ENCODE peak calls at places on chromosomes 12 and 14, in seven cellular contexts. One of them, this sample, is unnamed.

GRCh38 chr12:29164477-29165163 is 15.5 kb downstream of the FAR2 start:
- DNase-seq in lower leg skin: no peak
- DNase-seq in B cell: no peak
- DNase-seq in left ventricle myocardium inferior: no peak
- DNase-seq in neural crest cell: no peak
- DNase-seq in neural progenitor cell: no peak
- DNase-seq in suprapubic skin: no peak
- DNase-seq in this sample: peak

GRCh38 chr14:65277027-65277426 is 135.5 kb upstream of the FUT8 start:
- DNase-seq in lower leg skin: no peak
- DNase-seq in B cell: no peak
- DNase-seq in left ventricle myocardium inferior: no peak
- DNase-seq in neural crest cell: no peak
- DNase-seq in neural progenitor cell: no peak
- DNase-seq in suprapubic skin: no peak
- DNase-seq in this sample: no peak

GRCh38 chr12:76441016-76441415 is 92.8 kb upstream of the BBS10 start:
- DNase-seq in lower leg skin: no peak
- DNase-seq in B cell: no peak
- DNase-seq in left ventricle myocardium inferior: no peak
- DNase-seq in neural crest cell: no peak
- DNase-seq in neural progenitor cell: no peak
- DNase-seq in suprapubic skin: no peak
- DNase-seq in this sample: no peak

GRCh38 chr14:32808574-32809098 is 130.0 kb upstream of the NPAS3 start:
- DNase-seq in lower leg skin: no peak
- DNase-seq in B cell: no peak
- DNase-seq in left ventricle myocardium inferior: no peak
- DNase-seq in neural crest cell: no peak
- DNase-seq in neural progenitor cell: no peak
- DNase-seq in suprapubic skin: no peak
- DNase-seq in this sample: no peak

GRCh38 chr14:31207746-31208545 is at the start of gene HECTD1:
- DNase-seq in lower leg skin: peak
- DNase-seq in B cell: peak
- DNase-seq in left ventricle myocardium inferior: peak
- DNase-seq in neural crest cell: peak
- DNase-seq in neural progenitor cell: peak
- DNase-seq in suprapubic skin: peak
- DNase-seq in this sample: peak

GRCh38 chr12:72684491-72684890 is 412.3 kb downstream of the TRHDE start:
- DNase-seq in lower leg skin: no peak
- DNase-seq in B cell: no peak
- DNase-seq in left ventricle myocardium inferior: no peak
- DNase-seq in neural crest cell: no peak
- DNase-seq in neural progenitor cell: no peak
- DNase-seq in suprapubic skin: no peak
- DNase-seq in this sample: no peak

GRCh38 chr12:121791671-121792496 is 1.6 kb downstream of the RHOF start:
- DNase-seq in lower leg skin: no peak
- DNase-seq in B cell: no peak
- DNase-seq in left ventricle myocardium inferior: no peak
- DNase-seq in neural crest cell: no peak
- DNase-seq in neural progenitor cell: no peak
- DNase-seq in suprapubic skin: peak
- DNase-seq in this sample: no peak

GRCh38 chr14:89227490-89227834 is 189.6 kb downstream of the FOXN3 start:
- DNase-seq in lower leg skin: no peak
- DNase-seq in B cell: no peak
- DNase-seq in left ventricle myocardium inferior: no peak
- DNase-seq in neural crest cell: no peak
- DNase-seq in neural progenitor cell: no peak
- DNase-seq in suprapubic skin: no peak
- DNase-seq in this sample: no peak

GRCh38 chr14:92408186-92408585 is 85.2 kb downstream of the SLC24A4 start:
- DNase-seq in lower leg skin: no peak
- DNase-seq in B cell: no peak
- DNase-seq in left ventricle myocardium inferior: no peak
- DNase-seq in neural crest cell: no peak
- DNase-seq in neural progenitor cell: no peak
- DNase-seq in suprapubic skin: no peak
- DNase-seq in this sample: no peak

GRCh38 chr12:104715562-104716182 is 242.4 kb downstream of the SLC41A2 start:
- DNase-seq in lower leg skin: no peak
- DNase-seq in B cell: no peak
- DNase-seq in left ventricle myocardium inferior: no peak
- DNase-seq in neural crest cell: no peak
- DNase-seq in neural progenitor cell: no peak
- DNase-seq in suprapubic skin: no peak
- DNase-seq in this sample: no peak

GRCh38 chr12:130249376-130249775 is 87.1 kb downstream of the FZD10 start:
- DNase-seq in lower leg skin: no peak
- DNase-seq in B cell: no peak
- DNase-seq in left ventricle myocardium inferior: no peak
- DNase-seq in neural crest cell: no peak
- DNase-seq in neural progenitor cell: no peak
- DNase-seq in suprapubic skin: no peak
- DNase-seq in this sample: no peak

GRCh38 chr12:74412607-74413230 is 124.9 kb upstream of the ATXN7L3B start:
- DNase-seq in lower leg skin: no peak
- DNase-seq in B cell: no peak
- DNase-seq in left ventricle myocardium inferior: no peak
- DNase-seq in neural crest cell: no peak
- DNase-seq in neural progenitor cell: no peak
- DNase-seq in suprapubic skin: no peak
- DNase-seq in this sample: no peak

GRCh38 chr12:28026701-28027100 is 54.2 kb upstream of the PTHLH start:
- DNase-seq in lower leg skin: no peak
- DNase-seq in B cell: no peak
- DNase-seq in left ventricle myocardium inferior: no peak
- DNase-seq in neural crest cell: no peak
- DNase-seq in neural progenitor cell: no peak
- DNase-seq in suprapubic skin: no peak
- DNase-seq in this sample: no peak

GRCh38 chr12:123937707-123938600 is 34.7 kb downstream of the CCDC92 start:
- DNase-seq in lower leg skin: no peak
- DNase-seq in B cell: peak
- DNase-seq in left ventricle myocardium inferior: no peak
- DNase-seq in neural crest cell: no peak
- DNase-seq in neural progenitor cell: no peak
- DNase-seq in suprapubic skin: no peak
- DNase-seq in this sample: peak

GRCh38 chr12:26122681-26123481 is 2.0 kb downstream of the BHLHE41 start:
- DNase-seq in lower leg skin: peak
- DNase-seq in B cell: peak
- DNase-seq in left ventricle myocardium inferior: peak
- DNase-seq in neural crest cell: peak
- DNase-seq in neural progenitor cell: peak
- DNase-seq in suprapubic skin: peak
- DNase-seq in this sample: peak

GRCh38 chr14:60482743-60483142 is 3.1 kb downstream of the C14orf39 start:
- DNase-seq in lower leg skin: no peak
- DNase-seq in B cell: no peak
- DNase-seq in left ventricle myocardium inferior: no peak
- DNase-seq in neural crest cell: no peak
- DNase-seq in neural progenitor cell: no peak
- DNase-seq in suprapubic skin: no peak
- DNase-seq in this sample: no peak

GRCh38 chr12:57535764-57536596 is 11.0 kb downstream of the DCTN2 start:
- DNase-seq in lower leg skin: no peak
- DNase-seq in B cell: no peak
- DNase-seq in left ventricle myocardium inferior: no peak
- DNase-seq in neural crest cell: no peak
- DNase-seq in neural progenitor cell: no peak
- DNase-seq in suprapubic skin: no peak
- DNase-seq in this sample: no peak

GRCh38 chr12:129520736-129521135 is 383.1 kb downstream of the TMEM132D start:
- DNase-seq in lower leg skin: no peak
- DNase-seq in B cell: no peak
- DNase-seq in left ventricle myocardium inferior: no peak
- DNase-seq in neural crest cell: no peak
- DNase-seq in neural progenitor cell: no peak
- DNase-seq in suprapubic skin: no peak
- DNase-seq in this sample: no peak

GRCh38 chr12:122111070-122111750 is 32.7 kb downstream of the MLXIP start:
- DNase-seq in lower leg skin: no peak
- DNase-seq in B cell: no peak
- DNase-seq in left ventricle myocardium inferior: no peak
- DNase-seq in neural crest cell: no peak
- DNase-seq in neural progenitor cell: no peak
- DNase-seq in suprapubic skin: no peak
- DNase-seq in this sample: no peak

GRCh38 chr12:31023271-31023724 is 50.4 kb upstream of the DDX11 start:
- DNase-seq in lower leg skin: peak
- DNase-seq in B cell: no peak
- DNase-seq in left ventricle myocardium inferior: no peak
- DNase-seq in neural crest cell: no peak
- DNase-seq in neural progenitor cell: no peak
- DNase-seq in suprapubic skin: no peak
- DNase-seq in this sample: no peak

DNA sequence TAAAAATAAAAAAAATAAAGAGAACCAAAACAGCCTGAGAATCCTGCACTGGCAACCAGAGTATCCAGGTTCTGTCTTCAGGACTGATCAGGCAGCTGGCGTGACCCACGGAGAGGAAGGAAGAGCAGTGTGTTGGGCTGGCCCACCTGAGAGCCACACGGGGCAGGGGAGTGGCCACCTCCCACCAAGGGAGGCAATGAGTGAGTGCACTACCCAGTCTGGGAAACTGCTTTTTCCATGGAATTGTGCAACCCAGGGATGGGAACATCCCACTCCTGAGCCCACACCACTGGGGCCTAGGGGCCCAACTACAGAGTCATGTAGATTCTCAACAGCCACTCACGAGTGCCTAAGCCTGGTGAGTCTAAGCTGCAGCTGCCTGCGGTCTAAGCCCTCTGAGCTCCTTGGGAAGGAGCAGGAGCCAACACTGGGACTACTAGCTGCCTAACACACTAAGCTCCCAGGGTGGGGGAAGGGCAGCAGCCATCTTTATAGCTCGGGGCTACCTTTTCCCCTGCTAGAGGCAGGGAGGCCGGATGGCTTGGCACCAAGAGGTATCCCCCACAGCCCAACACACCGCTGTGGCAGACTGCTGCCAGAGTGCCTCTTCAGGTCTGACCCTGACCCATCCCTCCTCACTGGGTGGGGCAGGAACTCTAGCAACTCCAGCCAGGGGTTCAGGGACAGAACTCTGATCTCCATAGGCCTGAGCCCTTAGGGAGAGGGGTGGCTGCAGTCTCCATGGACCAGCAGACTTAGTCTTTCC is 610.9 kb downstream of the RERGL start:
- DNase-seq in lower leg skin: no peak
- DNase-seq in B cell: no peak
- DNase-seq in left ventricle myocardium inferior: no peak
- DNase-seq in neural crest cell: no peak
- DNase-seq in neural progenitor cell: no peak
- DNase-seq in suprapubic skin: no peak
- DNase-seq in this sample: no peak
- TF ChIP-seq CTCF in lower leg skin: no peak
- TF ChIP-seq CTCF in B cell: no peak
- TF ChIP-seq CTCF in left ventricle myocardium inferior: no peak
- TF ChIP-seq CTCF in neural crest cell: no peak
- TF ChIP-seq CTCF in neural progenitor cell: no peak
- TF ChIP-seq CTCF in suprapubic skin: no peak
- TF ChIP-seq CTCF in this sample: no peak

DNA sequence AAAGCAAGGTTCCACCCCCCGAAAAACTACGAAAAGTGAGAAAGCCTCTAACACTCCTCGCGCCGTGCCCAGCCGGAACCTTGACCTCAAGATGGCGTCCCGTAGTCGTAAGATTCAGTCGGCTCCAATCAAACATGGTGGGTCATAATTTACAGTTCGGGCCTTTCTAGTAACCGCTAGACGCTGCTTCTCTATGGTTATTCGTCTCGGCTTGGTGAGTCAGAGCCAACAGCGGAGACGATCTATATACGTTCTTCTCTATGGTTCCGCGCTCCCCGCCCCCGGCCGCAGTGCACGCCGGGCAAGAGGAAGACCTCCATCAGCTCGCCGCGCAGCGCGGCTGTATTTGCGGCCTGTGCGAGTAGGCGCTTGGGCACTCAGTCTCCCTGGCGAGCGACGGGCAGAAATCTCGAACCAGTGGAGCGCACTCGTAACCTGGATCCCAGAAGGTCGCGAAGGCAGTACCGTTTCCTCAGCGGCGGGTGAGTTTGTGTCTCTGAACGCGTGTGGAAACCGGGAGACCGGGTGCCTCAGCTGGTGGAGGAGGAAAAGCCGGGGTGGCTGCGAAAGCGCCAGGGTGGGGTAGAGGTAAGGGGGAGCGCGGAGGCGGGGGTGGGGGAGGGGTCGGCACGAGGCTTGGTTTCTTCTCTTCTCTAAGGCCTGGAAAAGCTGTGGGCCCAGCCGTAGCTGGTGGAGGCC is at the start of gene RBM25:
- DNase-seq in lower leg skin: peak
- DNase-seq in B cell: peak
- DNase-seq in left ventricle myocardium inferior: peak
- DNase-seq in neural crest cell: peak
- DNase-seq in neural progenitor cell: peak
- DNase-seq in suprapubic skin: peak
- DNase-seq in this sample: peak
- TF ChIP-seq CTCF in lower leg skin: no peak
- TF ChIP-seq CTCF in B cell: no peak
- TF ChIP-seq CTCF in left ventricle myocardium inferior: no peak
- TF ChIP-seq CTCF in neural crest cell: no peak
- TF ChIP-seq CTCF in neural progenitor cell: peak
- TF ChIP-seq CTCF in suprapubic skin: no peak
- TF ChIP-seq CTCF in this sample: no peak

DNA sequence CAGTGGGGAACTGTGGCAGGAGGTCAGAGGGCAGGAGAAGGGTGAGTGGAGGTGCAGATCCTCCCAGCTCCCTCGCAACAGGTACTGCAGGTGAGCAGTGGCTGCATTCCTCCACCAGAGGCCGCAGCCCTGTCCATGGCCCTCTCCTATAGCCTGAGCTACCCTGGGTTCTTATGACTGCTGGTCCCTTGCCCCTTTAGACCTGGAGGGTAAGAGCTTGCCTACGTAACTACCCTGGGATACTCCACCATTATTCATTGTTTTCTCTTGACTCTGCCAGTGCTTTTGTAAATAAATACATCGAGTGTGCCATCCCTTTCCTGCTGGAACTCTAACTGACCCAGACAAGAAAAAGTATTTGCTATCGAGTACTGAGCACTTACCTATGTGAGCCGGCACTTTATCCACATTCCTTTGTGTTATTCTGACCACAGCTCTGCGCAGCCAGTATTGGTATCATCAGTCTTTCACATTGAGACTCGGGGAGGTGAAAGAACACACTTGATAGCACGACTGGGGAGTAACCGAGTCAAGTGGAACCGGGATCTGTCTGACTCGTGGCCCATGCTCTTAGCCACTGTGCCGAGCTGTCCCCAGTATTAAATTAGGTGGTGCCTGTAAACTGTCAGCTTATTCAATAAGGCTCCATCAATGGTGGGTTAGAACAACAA is 38.5 kb downstream of the LTBP2 start:
- DNase-seq in lower leg skin: no peak
- DNase-seq in B cell: no peak
- DNase-seq in left ventricle myocardium inferior: no peak
- DNase-seq in neural crest cell: no peak
- DNase-seq in neural progenitor cell: no peak
- DNase-seq in suprapubic skin: no peak
- DNase-seq in this sample: no peak
- TF ChIP-seq CTCF in lower leg skin: no peak
- TF ChIP-seq CTCF in B cell: no peak
- TF ChIP-seq CTCF in left ventricle myocardium inferior: no peak
- TF ChIP-seq CTCF in neural crest cell: peak
- TF ChIP-seq CTCF in neural progenitor cell: peak
- TF ChIP-seq CTCF in suprapubic skin: no peak
- TF ChIP-seq CTCF in this sample: no peak

GRCh38 chr14:49897965-49898364 is 5.1 kb downstream of the ARF6 start:
- DNase-seq in lower leg skin: no peak
- DNase-seq in B cell: no peak
- DNase-seq in left ventricle myocardium inferior: no peak
- DNase-seq in neural crest cell: no peak
- DNase-seq in neural progenitor cell: no peak
- DNase-seq in suprapubic skin: no peak
- DNase-seq in this sample: no peak
- TF ChIP-seq CTCF in lower leg skin: no peak
- TF ChIP-seq CTCF in B cell: no peak
- TF ChIP-seq CTCF in left ventricle myocardium inferior: no peak
- TF ChIP-seq CTCF in neural crest cell: no peak
- TF ChIP-seq CTCF in neural progenitor cell: no peak
- TF ChIP-seq CTCF in suprapubic skin: no peak
- TF ChIP-seq CTCF in this sample: no peak